ENCODE peak calls at places on chromosomes 12 and 14, in seven cellular contexts. O, V, P, I, Y, J and L are unnamed samples.

GRCh38 chr14:73751157-73751691 is 37.0 kb upstream of the PNMA1 start:
- DNase-seq in O (no peak), V (no peak), P (no peak), I (no peak), Y (no peak), J (no peak), L (no peak)

GRCh38 chr12:73678335-73678734 is 859.3 kb upstream of the ATXN7L3B start:
- DNase-seq in O (no peak), V (no peak), P (no peak), I (no peak), Y (peak), J (no peak), L (no peak)

GRCh38 chr12:57244306-57244696 is 6.7 kb downstream of the STAC3 start:
- DNase-seq in O (no peak), V (no peak), P (no peak), I (no peak), Y (no peak), J (no peak), L (no peak)

GRCh38 chr14:60622920-60623263 is 26.4 kb downstream of the SIX1 start:
- DNase-seq in O (no peak), V (no peak), P (no peak), I (no peak), Y (no peak), J (no peak), L (no peak)

GRCh38 chr12:52585951-52586350 is 12.3 kb upstream of the KRT74 start:
- DNase-seq in O (no peak), V (no peak), P (no peak), I (no peak), Y (no peak), J (no peak), L (no peak)

GRCh38 chr12:20175704-20176388 is 192.5 kb upstream of the PDE3A start:
- DNase-seq in O (no peak), V (no peak), P (no peak), I (no peak), Y (no peak), J (peak), L (no peak)

GRCh38 chr14:92074555-92074954 is 31.8 kb downstream of the ATXN3 start:
- DNase-seq in O (no peak), V (no peak), P (no peak), I (no peak), Y (no peak), J (no peak), L (no peak)

GRCh38 chr14:75861161-75861621 is 120.6 kb downstream of the TGFB3 start:
- DNase-seq in O (no peak), V (no peak), P (no peak), I (no peak), Y (no peak), J (peak), L (no peak)

GRCh38 chr14:86654558-86655184 is 1124.7 kb downstream of the FLRT2 start:
- DNase-seq in O (peak), V (peak), P (peak), I (peak), Y (peak), J (peak), L (peak)

GRCh38 chr12:113852273-113852672 is 113.9 kb downstream of the RBM19 start:
- DNase-seq in O (no peak), V (no peak), P (no peak), I (no peak), Y (no peak), J (no peak), L (no peak)

GRCh38 chr14:70665448-70666363 is 24.0 kb downstream of the TTC9 start:
- DNase-seq in O (no peak), V (no peak), P (peak), I (no peak), Y (peak), J (peak), L (no peak)